ENCODE peak calls at places on chromosome 1, in four cellular contexts. Y is CD4-positive, CD25-positive, alpha-beta regulatory T cell; Z is ELR; M is thyroid gland. U is an unnamed sample.

GRCh38 chr1:183002797-183003594 is 20.2 kb upstream of the LAMC1 start:
- DNase-seq in Y (no peak), Z (no peak), M (no peak), U (no peak)

GRCh38 chr1:153390938-153391710 is at the start of gene S100A8:
- DNase-seq in Y (no peak), Z (no peak), M (peak), U (no peak)

GRCh38 chr1:245177071-245177900 is 22.5 kb downstream of the KIF26B start:
- DNase-seq in Y (no peak), Z (no peak), M (no peak), U (no peak)

GRCh38 chr1:183194527-183195145 is 8.6 kb downstream of the LAMC2 start:
- DNase-seq in Y (no peak), Z (no peak), M (no peak), U (no peak)

GRCh38 chr1:184472117-184472516 is 85.3 kb downstream of the C1orf21 start:
- DNase-seq in Y (no peak), Z (no peak), M (no peak), U (no peak)

GRCh38 chr1:24743404-24744211 is 1.6 kb upstream of the CLIC4 start:
- DNase-seq in Y (no peak), Z (peak), M (no peak), U (no peak)

GRCh38 chr1:16918371-16918770 is 3.4 kb upstream of the CROCC start:
- DNase-seq in Y (no peak), Z (no peak), M (no peak), U (peak)

GRCh38 chr1:109765896-109766615 is 2.3 kb upstream of the EPS8L3 start:
- DNase-seq in Y (no peak), Z (no peak), M (no peak), U (no peak)

GRCh38 chr1:150010388-150011115 is at the start of gene OTUD7B:
- DNase-seq in Y (peak), Z (peak), M (peak), U (peak)

GRCh38 chr1:73674945-73675561 is 522.9 kb downstream of the LRRIQ3 start:
- DNase-seq in Y (no peak), Z (peak), M (no peak), U (no peak)

GRCh38 chr1:38014724-38015424 is 2.3 kb downstream of the UTP11 start:
- DNase-seq in Y (no peak), Z (no peak), M (no peak), U (no peak)

GRCh38 chr1:82052563-82052962 is 251.8 kb downstream of the ADGRL2 start:
- DNase-seq in Y (no peak), Z (no peak), M (no peak), U (no peak)

GRCh38 chr1:29490204-29490934 is 254.0 kb downstream of the PTPRU start:
- DNase-seq in Y (no peak), Z (no peak), M (no peak), U (no peak)

GRCh38 chr1:201191723-201192477 is 1.3 kb downstream of the IGFN1 start:
- DNase-seq in Y (no peak), Z (peak), M (peak), U (no peak)

GRCh38 chr1:31423418-31423947 is 10.5 kb downstream of the SERINC2 start:
- DNase-seq in Y (no peak), Z (no peak), M (no peak), U (no peak)

GRCh38 chr1:172085372-172085771 is 244.1 kb downstream of the DNM3 start:
- DNase-seq in Y (no peak), Z (no peak), M (no peak), U (no peak)

GRCh38 chr1:179229214-179230140 is at the start of gene ABL2:
- DNase-seq in Y (peak), Z (peak), M (peak), U (no peak)

GRCh38 chr1:44505210-44505993 is 100.3 kb downstream of the RNF220 start:
- DNase-seq in Y (no peak), Z (no peak), M (no peak), U (no peak)

GRCh38 chr1:41423511-41424191 is 60.8 kb downstream of the EDN2 start:
- DNase-seq in Y (no peak), Z (peak), M (peak), U (no peak)

GRCh38 chr1:160342520-160342919 is 530 bp downstream of the COPA start:
- DNase-seq in Y (no peak), Z (peak), M (peak), U (no peak)

GRCh38 chr1:63612564-63612963 is 19.4 kb downstream of the PGM1 start:
- DNase-seq in Y (no peak), Z (no peak), M (no peak), U (no peak)

GRCh38 chr1:31396633-31397351 is 16.2 kb upstream of the SERINC2 start:
- DNase-seq in Y (no peak), Z (peak), M (no peak), U (no peak)

GRCh38 chr1:67213164-67213563 is 46.9 kb downstream of the IL23R start:
- DNase-seq in Y (no peak), Z (peak), M (no peak), U (peak)

GRCh38 chr1:44650159-44650831 is 24.0 kb downstream of the TMEM53 start:
- DNase-seq in Y (no peak), Z (no peak), M (no peak), U (no peak)

U was measured in esophagus muscularis mucosa.